ENCODE peak calls at places on chromosomes 12 and 14, in ten cellular contexts. P, K, C, E, B, I, S, U, Z and L are unnamed samples.
A peak's percentile ranks its signal among the peaks of the same experiment; 100 is the strongest.

GRCh38 chr14:50085570-50086315 is 30.6 kb downstream of the VCPKMT start:
- DNase-seq in P (no peak), K (peak; percentile 54), C (no peak), E (no peak), B (peak; percentile 67), I (no peak), S (no peak), U (peak; percentile 53), Z (no peak), L (no peak)

GRCh38 chr14:99507860-99508640 is 26.8 kb downstream of the CCNK start:
- DNase-seq in P (no peak), K (no peak), C (peak; percentile 20), E (no peak), B (no peak), I (no peak), S (no peak), U (no peak), Z (no peak), L (peak; percentile 59)

GRCh38 chr12:54033106-54033979 is 493 bp downstream of the HOXC5 start:
- DNase-seq in P (peak; percentile 69), K (peak; percentile 58), C (no peak), E (no peak), B (no peak), I (peak; percentile 56), S (peak; percentile 61), U (peak; percentile 64), Z (no peak), L (no peak)

GRCh38 chr12:123047289-123047688 is 66.8 kb downstream of the ARL6IP4 start:
- DNase-seq in P (no peak), K (no peak), C (no peak), E (no peak), B (no peak), I (no peak), S (no peak), U (no peak), Z (no peak), L (no peak)

GRCh38 chr12:38949363-38949762 is 44.0 kb upstream of the CPNE8 start:
- DNase-seq in P (no peak), K (no peak), C (no peak), E (no peak), B (peak; percentile 28), I (no peak), S (no peak), U (no peak), Z (no peak), L (no peak)

GRCh38 chr14:80850197-80850814 is 91.2 kb downstream of the CEP128 start:
- DNase-seq in P (no peak), K (peak; percentile 23), C (no peak), E (peak; percentile 76), B (peak; percentile 25), I (peak; percentile 13), S (no peak), U (peak; percentile 71), Z (peak; percentile 15), L (no peak)

GRCh38 chr12:121214171-121214777 is 4.3 kb downstream of the P2RX4 start:
- DNase-seq in P (no peak), K (peak; percentile 50), C (no peak), E (peak; percentile 41), B (peak; percentile 78), I (no peak), S (no peak), U (no peak), Z (no peak), L (no peak)

GRCh38 chr12:5840900-5841299 is 104.2 kb downstream of the ANO2 start:
- DNase-seq in P (no peak), K (no peak), C (no peak), E (no peak), B (no peak), I (no peak), S (no peak), U (no peak), Z (no peak), L (no peak)

GRCh38 chr14:71661441-71661840 is 270.8 kb upstream of the RGS6 start:
- DNase-seq in P (no peak), K (no peak), C (no peak), E (no peak), B (no peak), I (no peak), S (no peak), U (no peak), Z (no peak), L (no peak)

GRCh38 chr12:27332407-27333310 is at the start of gene BMAL2:
- DNase-seq in P (peak; percentile 57), K (peak; percentile 30), C (no peak), E (peak; percentile 37), B (peak; percentile 18), I (peak; percentile 64), S (no peak), U (peak; percentile 79), Z (peak; percentile 29), L (peak; percentile 72)

GRCh38 chr14:70808023-70808401 is 1.3 kb downstream of the MAP3K9 start:
- DNase-seq in P (no peak), K (no peak), C (peak; percentile 54), E (no peak), B (no peak), I (peak; percentile 68), S (no peak), U (peak; percentile 66), Z (no peak), L (no peak)

GRCh38 chr12:94195483-94195882 is 47.1 kb downstream of the PLXNC1 start:
- DNase-seq in P (no peak), K (no peak), C (no peak), E (no peak), B (no peak), I (no peak), S (no peak), U (no peak), Z (no peak), L (no peak)

GRCh38 chr12:94198872-94199271 is 50.5 kb downstream of the PLXNC1 start:
- DNase-seq in P (no peak), K (no peak), C (no peak), E (no peak), B (no peak), I (no peak), S (no peak), U (no peak), Z (no peak), L (no peak)

GRCh38 chr12:94200695-94201094 is 52.3 kb downstream of the PLXNC1 start:
- DNase-seq in P (no peak), K (no peak), C (no peak), E (no peak), B (no peak), I (no peak), S (no peak), U (no peak), Z (no peak), L (no peak)

GRCh38 chr12:94200069-94200468 is 51.7 kb downstream of the PLXNC1 start:
- DNase-seq in P (no peak), K (no peak), C (no peak), E (no peak), B (no peak), I (no peak), S (no peak), U (no peak), Z (no peak), L (no peak)

DNA sequence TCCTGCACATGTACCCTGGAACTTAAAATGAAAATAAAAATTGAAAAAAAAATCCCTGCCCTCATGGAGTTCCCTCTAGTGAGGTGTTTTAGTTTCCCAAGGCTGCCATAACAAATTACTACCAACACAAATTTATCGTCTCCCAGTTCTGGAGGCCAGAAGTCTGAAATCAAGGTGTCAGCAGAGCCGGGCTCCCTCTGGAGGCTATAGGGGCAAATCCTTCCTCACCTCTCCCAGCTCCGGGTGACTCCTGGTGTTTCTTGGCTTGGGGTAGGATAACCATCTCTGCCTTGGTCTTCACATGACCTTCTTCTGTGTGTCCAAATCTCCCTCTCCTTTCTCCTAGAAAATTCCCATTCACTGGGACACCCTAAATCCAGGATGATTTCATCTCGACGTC is 50.1 kb downstream of the PLXNC1 start:
- DNase-seq in P (no peak), K (no peak), C (no peak), E (no peak), B (no peak), I (no peak), S (no peak), U (no peak), Z (no peak), L (no peak)
- TF ChIP-seq CTCF in P (no peak), K (no peak), C (no peak), E (no peak), B (no peak), I (no peak), S (no peak), U (no peak), Z (no peak), L (no peak)

GRCh38 chr14:77059276-77059934 is 30.9 kb upstream of the IRF2BPL start:
- DNase-seq in P (peak; percentile 95), K (peak; percentile 95), C (no peak), E (peak; percentile 90), B (peak; percentile 96), I (peak; percentile 51), S (no peak), U (peak; percentile 95), Z (peak; percentile 74), L (no peak)
- TF ChIP-seq CTCF in P (peak; percentile 71), K (peak; percentile 33), C (peak; percentile 28), E (peak; percentile 15), B (no peak), I (no peak), S (no peak), U (peak; percentile 68), Z (no peak), L (peak; percentile 69)

GRCh38 chr12:57240069-57240921 is 10.7 kb downstream of the STAC3 start:
- DNase-seq in P (peak; percentile 59), K (peak; percentile 55), C (no peak), E (peak; percentile 60), B (no peak), I (no peak), S (no peak), U (peak; percentile 55), Z (no peak), L (no peak)
- TF ChIP-seq CTCF in P (no peak), K (no peak), C (no peak), E (no peak), B (no peak), I (no peak), S (peak; percentile 7), U (peak; percentile 18), Z (no peak), L (no peak)

GRCh38 chr12:48981757-48982157 is 3.6 kb downstream of the WNT1 start:
- DNase-seq in P (no peak), K (no peak), C (no peak), E (no peak), B (no peak), I (no peak), S (no peak), U (no peak), Z (no peak), L (no peak)

GRCh38 chr12:48979602-48980388 is 1.7 kb downstream of the WNT1 start:
- DNase-seq in P (no peak), K (no peak), C (no peak), E (no peak), B (no peak), I (no peak), S (no peak), U (no peak), Z (no peak), L (no peak)

GRCh38 chr12:48980953-48981756 is 3.0 kb downstream of the WNT1 start:
- DNase-seq in P (peak; percentile 35), K (no peak), C (no peak), E (no peak), B (no peak), I (peak; percentile 66), S (no peak), U (no peak), Z (no peak), L (no peak)

GRCh38 chr12:48978741-48979601 is 849 bp downstream of the WNT1 start:
- DNase-seq in P (no peak), K (no peak), C (no peak), E (no peak), B (no peak), I (no peak), S (no peak), U (no peak), Z (no peak), L (no peak)

GRCh38 chr12:48980389-48980952 is 2.3 kb downstream of the WNT1 start:
- DNase-seq in P (peak; percentile 31), K (no peak), C (no peak), E (no peak), B (no peak), I (no peak), S (no peak), U (peak; percentile 16), Z (no peak), L (no peak)
- TF ChIP-seq CTCF in P (no peak), K (no peak), C (no peak), E (no peak), B (no peak), I (no peak), S (no peak), U (peak; percentile 38), Z (no peak), L (peak; percentile 17)